ENCODE peak calls at places on chromosomes 16 and 17, in ten cellular contexts. F, C, X, K, Z, G, D, T, W and N are unnamed samples.

GRCh38 chr16:56354746-56355145 is 70.6 kb downstream of the AMFR start:
- DNase-seq in F (no peak), C (no peak), X (no peak), K (no peak), Z (peak), G (no peak), D (no peak), T (no peak), W (no peak), N (no peak)

GRCh38 chr17:59751955-59752413 is 44.5 kb downstream of the VMP1 start:
- DNase-seq in F (no peak), C (no peak), X (no peak), K (no peak), Z (no peak), G (no peak), D (no peak), T (peak), W (no peak), N (no peak)

GRCh38 chr17:43772877-43773648 is 5.7 kb downstream of the DUSP3 start:
- DNase-seq in F (no peak), C (no peak), X (no peak), K (peak), Z (no peak), G (no peak), D (no peak), T (no peak), W (no peak), N (no peak)

GRCh38 chr17:17890773-17891759 is 54.3 kb upstream of the SREBF1 start:
- DNase-seq in F (no peak), C (peak), X (peak), K (no peak), Z (no peak), G (no peak), D (no peak), T (peak), W (peak), N (peak)

GRCh38 chr17:27551701-27552466 is 79.1 kb upstream of the LGALS9 start:
- DNase-seq in F (no peak), C (no peak), X (no peak), K (no peak), Z (no peak), G (no peak), D (no peak), T (no peak), W (no peak), N (no peak)

GRCh38 chr17:75676461-75676860 is 9.3 kb downstream of the SAP30BP start:
- DNase-seq in F (no peak), C (no peak), X (no peak), K (no peak), Z (no peak), G (no peak), D (no peak), T (no peak), W (no peak), N (no peak)

GRCh38 chr16:86768231-86768791 is 190.0 kb downstream of the FOXL1 start:
- DNase-seq in F (no peak), C (no peak), X (no peak), K (no peak), Z (peak), G (no peak), D (no peak), T (no peak), W (no peak), N (no peak)

GRCh38 chr16:47976609-47977180 is 179.1 kb downstream of the ABCC12 start:
- DNase-seq in F (no peak), C (no peak), X (no peak), K (no peak), Z (no peak), G (no peak), D (no peak), T (no peak), W (no peak), N (no peak)

GRCh38 chr16:81778861-81779539 is at the start of gene PLCG2:
- DNase-seq in F (peak), C (peak), X (no peak), K (peak), Z (peak), G (peak), D (no peak), T (peak), W (peak), N (no peak)

GRCh38 chr17:45363498-45363897 is 46.7 kb upstream of the MAP3K14 start:
- DNase-seq in F (no peak), C (no peak), X (no peak), K (no peak), Z (no peak), G (no peak), D (no peak), T (no peak), W (no peak), N (no peak)

GRCh38 chr17:74241434-74241833 is 28.1 kb downstream of the TTYH2 start:
- DNase-seq in F (no peak), C (peak), X (no peak), K (no peak), Z (no peak), G (no peak), D (no peak), T (no peak), W (no peak), N (no peak)

GRCh38 chr16:74874912-74875311 is 100.3 kb upstream of the FA2H start:
- DNase-seq in F (no peak), C (no peak), X (no peak), K (peak), Z (no peak), G (no peak), D (no peak), T (no peak), W (no peak), N (no peak)

GRCh38 chr16:5580772-5581171 is 483.2 kb upstream of the EEF2KMT start:
- DNase-seq in F (no peak), C (no peak), X (no peak), K (no peak), Z (no peak), G (no peak), D (no peak), T (no peak), W (no peak), N (no peak)